ENCODE peak calls at places on chromosomes 3 and 15, in four cellular contexts. N, H, E and L are unnamed samples.

GRCh38 chr15:58410353-58410752 is 21.4 kb upstream of the LIPC start:
- DNase-seq in N (no peak), H (peak; percentile 44), E (no peak), L (no peak)

GRCh38 chr15:25708391-25708790 is 154.7 kb downstream of the ATP10A start:
- DNase-seq in N (no peak), H (no peak), E (no peak), L (no peak)

GRCh38 chr15:39362832-39363561 is 217.9 kb upstream of the THBS1 start:
- DNase-seq in N (no peak), H (peak; percentile 91), E (no peak), L (no peak)

GRCh38 chr3:14791343-14791945 is 27.3 kb upstream of the FGD5 start:
- DNase-seq in N (peak; percentile 56), H (peak; percentile 32), E (peak; percentile 73), L (peak; percentile 82)

GRCh38 chr3:156605686-156606605 is 51.0 kb upstream of the SSR3 start:
- DNase-seq in N (peak; percentile 31), H (peak; percentile 74), E (peak; percentile 50), L (peak; percentile 89)

GRCh38 chr3:48565591-48566400 is 2.2 kb upstream of the UCN2 start:
- DNase-seq in N (no peak), H (peak; percentile 73), E (no peak), L (no peak)

GRCh38 chr3:97111237-97111636 is 296.8 kb downstream of the EPHA6 start:
- DNase-seq in N (no peak), H (no peak), E (no peak), L (no peak)

GRCh38 chr15:29471757-29472156 is 202.1 kb upstream of the NSMCE3 start:
- DNase-seq in N (no peak), H (no peak), E (no peak), L (no peak)

GRCh38 chr3:100008081-100008698 is 106.1 kb downstream of the FILIP1L start:
- DNase-seq in N (no peak), H (no peak), E (no peak), L (no peak)

GRCh38 chr3:71305246-71306206 is 278.0 kb downstream of the FOXP1 start:
- DNase-seq in N (peak; percentile 33), H (peak; percentile 38), E (peak; percentile 37), L (peak; percentile 28)

GRCh38 chr3:128296469-128297251 is 143.4 kb downstream of the EEFSEC start:
- DNase-seq in N (no peak), H (no peak), E (peak; percentile 68), L (peak; percentile 12)

GRCh38 chr3:72047472-72047871 is 262.5 kb upstream of the PROK2 start:
- DNase-seq in N (no peak), H (no peak), E (no peak), L (no peak)

GRCh38 chr3:85783331-85783730 is 824.5 kb downstream of the CADM2 start:
- DNase-seq in N (no peak), H (peak; percentile 31), E (peak; percentile 35), L (no peak)

GRCh38 chr3:104437891-104438290 is 928.8 kb upstream of the ALCAM start:
- DNase-seq in N (no peak), H (peak; percentile 49), E (peak; percentile 21), L (no peak)

GRCh38 chr3:109336272-109336957 is 931 bp downstream of the DPPA4 start:
- DNase-seq in N (peak; percentile 19), H (peak; percentile 64), E (no peak), L (peak; percentile 48)

GRCh38 chr15:92909131-92909781 is 9.1 kb downstream of the CHD2 start:
- DNase-seq in N (no peak), H (no peak), E (no peak), L (no peak)

GRCh38 chr3:25982756-25983155 is 192.9 kb downstream of the OXSM start:
- DNase-seq in N (no peak), H (no peak), E (no peak), L (no peak)

GRCh38 chr3:15903164-15903563 is 105.4 kb upstream of the ANKRD28 start:
- DNase-seq in N (peak; percentile 82), H (peak; percentile 12), E (peak; percentile 54), L (peak; percentile 78)

GRCh38 chr15:52749250-52749649 is 40.9 kb downstream of the ONECUT1 start:
- DNase-seq in N (no peak), H (no peak), E (no peak), L (no peak)

GRCh38 chr3:25604107-25604805 is 60.5 kb downstream of the TOP2B start:
- DNase-seq in N (no peak), H (peak; percentile 82), E (no peak), L (no peak)

GRCh38 chr3:125418306-125418705 is 43.2 kb upstream of the ZNF148 start:
- DNase-seq in N (no peak), H (no peak), E (no peak), L (no peak)

GRCh38 chr3:71191031-71191482 is 392.5 kb downstream of the FOXP1 start:
- DNase-seq in N (no peak), H (no peak), E (no peak), L (no peak)

GRCh38 chr15:69491051-69491505 is 38.5 kb downstream of the RPLP1 start:
- DNase-seq in N (no peak), H (peak; percentile 22), E (no peak), L (peak; percentile 43)

GRCh38 chr3:50390523-50391177 is 31.3 kb upstream of the TMEM115 start:
- DNase-seq in N (peak; percentile 90), H (no peak), E (peak; percentile 76), L (peak; percentile 69)

GRCh38 chr15:66188464-66188863 is 65.1 kb downstream of the MEGF11 start:
- DNase-seq in N (no peak), H (no peak), E (no peak), L (no peak)

GRCh38 chr3:170317954-170318353 is 39.6 kb upstream of the SKIL start:
- DNase-seq in N (no peak), H (no peak), E (no peak), L (no peak)

GRCh38 chr15:63456253-63456652 is 48.1 kb upstream of the USP3 start:
- DNase-seq in N (no peak), H (no peak), E (no peak), L (no peak)

GRCh38 chr3:52299815-52300611 is 12.4 kb downstream of the GLYCTK start:
- DNase-seq in N (peak; percentile 80), H (no peak), E (peak; percentile 56), L (peak; percentile 96)

GRCh38 chr15:70272565-70273355 is 175.0 kb upstream of the TLE3 start:
- DNase-seq in N (no peak), H (no peak), E (no peak), L (no peak)

GRCh38 chr3:50204804-50205718 is at the start of gene SLC38A3:
- DNase-seq in N (peak; percentile 75), H (no peak), E (peak; percentile 47), L (peak; percentile 43)

GRCh38 chr3:59411694-59412093 is 361.9 kb upstream of the CFAP20DC start:
- DNase-seq in N (no peak), H (no peak), E (no peak), L (no peak)

GRCh38 chr15:25170113-25170731 is 215.4 kb downstream of the SNRPN start:
- DNase-seq in N (peak; percentile 11), H (no peak), E (no peak), L (no peak)

GRCh38 chr3:28699283-28699682 is 350.7 kb upstream of the AZI2 start:
- DNase-seq in N (peak; percentile 61), H (no peak), E (no peak), L (no peak)

GRCh38 chr3:113270786-113271185 is 59.4 kb downstream of the BOC start:
- DNase-seq in N (no peak), H (no peak), E (no peak), L (no peak)
- H3K27ac ChIP-seq in N (peak overlapping the region; percentile 42), H (no peak overlapping the region), E (no peak overlapping the region), L (no peak overlapping the region)

GRCh38 chr15:57306944-57307411 is 69.3 kb upstream of the CGNL1 start:
- DNase-seq in N (no peak), H (no peak), E (no peak), L (no peak)
- TF ChIP-seq CTCF in N (no peak), H (no peak), E (no peak), L (no peak)

GRCh38 chr15:48395532-48396011 is 64.3 kb downstream of the DUT start:
- DNase-seq in N (peak; percentile 15), H (peak; percentile 71), E (peak; percentile 46), L (peak; percentile 80)

GRCh38 chr15:48392356-48392755 is 61.1 kb downstream of the DUT start:
- DNase-seq in N (peak; percentile 39), H (peak; percentile 69), E (peak; percentile 43), L (peak; percentile 75)

GRCh38 chr15:48396020-48396419 is 64.8 kb downstream of the DUT start:
- DNase-seq in N (no peak), H (no peak), E (no peak), L (no peak)

GRCh38 chr15:48393650-48394049 is 62.4 kb downstream of the DUT start:
- DNase-seq in N (no peak), H (peak; percentile 88), E (peak; percentile 47), L (peak; percentile 51)

DNA sequence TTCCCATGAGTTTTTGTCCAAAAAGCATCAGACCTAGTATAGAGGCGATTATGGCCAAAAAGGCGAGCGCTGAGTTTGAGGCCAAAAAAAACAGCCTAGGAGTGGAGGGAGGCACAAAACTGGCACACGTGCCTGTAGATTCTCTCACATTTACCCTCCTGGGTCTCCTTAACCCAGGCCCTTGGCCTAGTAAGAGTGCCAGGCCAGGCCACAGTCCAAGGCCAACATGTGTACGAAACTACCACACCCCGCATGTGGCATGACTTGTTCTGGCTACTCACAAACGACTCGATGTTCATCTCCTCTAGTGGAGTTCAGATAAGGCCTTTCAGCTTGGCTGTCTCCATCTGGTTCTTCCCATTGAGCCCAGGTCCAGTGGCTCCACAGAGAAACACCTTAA is 62.9 kb downstream of the DUT start:
- DNase-seq in N (no peak), H (no peak), E (no peak), L (peak; percentile 37)
- H3K27ac ChIP-seq in N (no peak overlapping the region), H (peak overlapping the region; percentile 45), E (peak overlapping the region; percentile 22), L (peak overlapping the region; percentile 13)

GRCh38 chr15:59741274-59741906 is 52.3 kb upstream of the BNIP2 start:
- DNase-seq in N (no peak), H (peak; percentile 6), E (no peak), L (peak; percentile 29)
- TF ChIP-seq CTCF in N (no peak), H (peak; percentile 13), E (no peak), L (no peak)

GRCh38 chr15:90375071-90375470 is 13.0 kb upstream of the IQGAP1 start:
- DNase-seq in N (no peak), H (no peak), E (no peak), L (peak; percentile 49)
- H3K27ac ChIP-seq in N (no peak overlapping the region), H (no peak overlapping the region), E (no peak overlapping the region), L (no peak overlapping the region)